ENCODE peak calls at places on chromosomes 13 and 19, in seven cellular contexts. F, B, K, N, Y, H and W are unnamed samples.

GRCh38 chr13:49549289-49549688 is 36.1 kb downstream of the RCBTB1 start:
- DNase-seq in N (no peak), F (no peak), B (peak), Y (no peak), K (peak), H (no peak), W (no peak)

GRCh38 chr19:35845215-35846037 is 6.9 kb downstream of the NPHS1 start:
- DNase-seq in N (no peak), Y (no peak), K (peak), F (no peak), B (peak), H (no peak), W (no peak)

GRCh38 chr19:38735257-38735686 is 9.0 kb downstream of the CAPN12 start:
- DNase-seq in Y (peak), N (peak), B (peak), H (peak), F (peak), K (peak), W (no peak)

GRCh38 chr19:1811472-1811894 is 593 bp downstream of the ATP8B3 start:
- DNase-seq in K (peak), B (peak), H (peak), F (no peak), Y (no peak), N (no peak), W (no peak)

GRCh38 chr19:34310494-34310981 is 54.5 kb upstream of the GPI start:
- DNase-seq in K (peak), B (no peak), H (no peak), F (no peak), N (no peak), Y (no peak), W (no peak)

GRCh38 chr19:4089946-4090345 is 23.2 kb upstream of the ZBTB7A start:
- DNase-seq in N (no peak), F (no peak), H (no peak), B (peak), K (no peak), Y (no peak), W (no peak)

GRCh38 chr13:25904830-25905229 is 147.0 kb downstream of the SHISA2 start:
- DNase-seq in Y (no peak), N (no peak), K (no peak), H (no peak), B (peak), F (no peak), W (no peak)

GRCh38 chr19:55042344-55042678 is 4.2 kb upstream of the GP6 start:
- DNase-seq in B (no peak), F (no peak), Y (no peak), H (no peak), K (peak), N (no peak), W (no peak)

GRCh38 chr13:40478775-40479174 is 187.7 kb downstream of the FOXO1 start:
- DNase-seq in H (no peak), F (no peak), N (no peak), B (no peak), K (no peak), Y (no peak), W (no peak)

GRCh38 chr19:16372065-16372915 is 47.7 kb downstream of the KLF2 start:
- DNase-seq in N (no peak), Y (no peak), H (peak), K (peak), F (no peak), B (no peak), W (no peak)

GRCh38 chr13:48491423-48492122 is 41.3 kb downstream of the RCBTB2 start:
- DNase-seq in H (no peak), N (no peak), B (no peak), F (no peak), Y (no peak), K (no peak), W (no peak)

GRCh38 chr13:49502954-49503353 is 7.2 kb downstream of the PHF11 start:
- DNase-seq in H (no peak), N (no peak), K (no peak), B (no peak), Y (no peak), F (no peak), W (no peak)

GRCh38 chr19:35314031-35314430 is 15.0 kb upstream of the CD22 start:
- DNase-seq in B (no peak), H (no peak), Y (no peak), K (no peak), F (no peak), N (no peak), W (no peak)

GRCh38 chr13:43544011-43544410 is 242.8 kb downstream of the ENOX1 start:
- DNase-seq in H (no peak), N (no peak), K (no peak), F (no peak), B (no peak), Y (no peak), W (no peak)

GRCh38 chr19:7925171-7925837 is 631 bp downstream of the CTXN1 start:
- DNase-seq in N (peak), B (peak), H (peak), F (peak), K (peak), Y (peak), W (peak)

GRCh38 chr19:3094638-3095374 is 644 bp downstream of the GNA11 start:
- DNase-seq in B (peak), N (peak), H (no peak), K (peak), F (no peak), Y (no peak), W (peak)

GRCh38 chr13:99916366-99917103 is 55.0 kb downstream of the ZIC5 start:
- DNase-seq in H (no peak), K (peak), N (no peak), B (no peak), Y (peak), F (peak), W (peak)

GRCh38 chr19:6677924-6678689 is 8.1 kb upstream of the TNFSF14 start:
- DNase-seq in K (peak), H (no peak), F (peak), B (peak), N (peak), Y (peak), W (no peak)

GRCh38 chr19:18507021-18507726 is 14.7 kb downstream of the ELL start:
- DNase-seq in H (peak), N (no peak), Y (peak), B (no peak), K (peak), F (no peak), W (no peak)

GRCh38 chr19:3982701-3983541 is 2.3 kb downstream of the EEF2 start:
- DNase-seq in H (no peak), N (no peak), B (peak), K (peak), Y (no peak), F (no peak), W (no peak)

GRCh38 chr13:72586519-72586918 is 140.9 kb downstream of the MZT1 start:
- DNase-seq in F (no peak), K (no peak), B (no peak), Y (no peak), H (no peak), N (no peak), W (no peak)

GRCh38 chr13:76888421-76888820 is 2.2 kb upstream of the KCTD12 start:
- DNase-seq in K (no peak), H (no peak), Y (no peak), F (no peak), B (no peak), N (no peak), W (no peak)

GRCh38 chr13:100984349-100984748 is 309.8 kb upstream of the TMTC4 start:
- DNase-seq in Y (no peak), B (no peak), K (no peak), H (no peak), N (no peak), F (no peak), W (no peak)

GRCh38 chr19:50230379-50231351 is 27.2 kb downstream of the MYH14 start:
- DNase-seq in K (no peak), B (peak), N (no peak), H (peak), Y (no peak), F (peak), W (no peak)

GRCh38 chr19:28710278-28710677 is 502.7 kb downstream of the UQCRFS1 start:
- DNase-seq in H (no peak), Y (peak), B (no peak), N (peak), K (no peak), F (peak), W (no peak)

GRCh38 chr19:50974702-50975555 is 5.5 kb upstream of the KLK6 start:
- DNase-seq in B (no peak), N (no peak), H (no peak), K (no peak), F (no peak), Y (no peak), W (no peak)

GRCh38 chr19:41205995-41206394 is 13.0 kb downstream of the CYP2S1 start:
- DNase-seq in N (no peak), H (no peak), K (no peak), Y (no peak), B (peak), F (no peak), W (no peak)

GRCh38 chr13:37072024-37072423 is 12.5 kb upstream of the SUPT20H start:
- DNase-seq in Y (no peak), F (no peak), B (no peak), N (no peak), K (no peak), H (no peak), W (no peak)

GRCh38 chr13:88022826-88023225 is 351.7 kb downstream of the SLITRK5 start:
- DNase-seq in H (no peak), B (no peak), F (no peak), K (no peak), N (no peak), Y (no peak), W (no peak)

GRCh38 chr13:30108913-30109237 is 198.5 kb downstream of the KATNAL1 start:
- DNase-seq in K (no peak), H (no peak), N (no peak), F (no peak), B (peak), Y (no peak), W (no peak)

GRCh38 chr19:3184847-3185481 is 766 bp upstream of the NCLN start:
- DNase-seq in N (no peak), H (peak), F (peak), Y (no peak), B (no peak), K (peak), W (no peak)

GRCh38 chr13:84607614-84608013 is 725.3 kb upstream of the SLITRK1 start:
- DNase-seq in K (no peak), F (no peak), N (no peak), Y (no peak), H (peak), B (no peak), W (no peak)

GRCh38 chr13:102569488-102569887 is 27.3 kb upstream of the TPP2 start:
- DNase-seq in H (no peak), K (no peak), F (no peak), N (no peak), B (no peak), Y (no peak), W (no peak)

GRCh38 chr13:112624040-112624439 is 36.1 kb upstream of the TUBGCP3 start:
- DNase-seq in N (no peak), Y (no peak), B (peak), F (no peak), K (no peak), H (no peak), W (no peak)

GRCh38 chr13:50079278-50080157 is 64.3 kb downstream of the KCNRG start:
- DNase-seq in B (no peak), F (no peak), H (no peak), Y (no peak), N (no peak), K (no peak), W (no peak)